ENCODE peak calls at places on chromosomes 7 and 10, in seven cellular contexts. One of them, this sample, is unnamed. For H3K36me3, the result is how much of the 10 kb centered on the place peaks cover.

GRCh38 chr10:29598861-29599311 is 35.9 kb downstream of the SVIL start:
- DNase-seq in transverse colon: no peak
- DNase-seq in heart left ventricle: peak
- DNase-seq in esophagus squamous epithelium: no peak
- DNase-seq in body of pancreas: no peak
- DNase-seq in sigmoid colon: no peak
- DNase-seq in spleen: no peak
- DNase-seq in this sample: peak

GRCh38 chr7:22647451-22648257 is 79.3 kb upstream of the IL6 start:
- DNase-seq in sigmoid colon: no peak
- DNase-seq in body of pancreas: no peak
- DNase-seq in heart left ventricle: no peak
- DNase-seq in esophagus squamous epithelium: no peak
- DNase-seq in spleen: no peak
- DNase-seq in transverse colon: no peak
- DNase-seq in this sample: no peak

GRCh38 chr10:122703483-122704448 is 4.1 kb upstream of the C10orf120 start:
- DNase-seq in esophagus squamous epithelium: no peak
- DNase-seq in body of pancreas: peak
- DNase-seq in spleen: peak
- DNase-seq in transverse colon: peak
- DNase-seq in heart left ventricle: peak
- DNase-seq in sigmoid colon: peak
- DNase-seq in this sample: no peak

GRCh38 chr7:100673942-100674431 is 447 bp downstream of the GNB2 start:
- DNase-seq in body of pancreas: peak
- DNase-seq in transverse colon: peak
- DNase-seq in spleen: peak
- DNase-seq in esophagus squamous epithelium: no peak
- DNase-seq in heart left ventricle: no peak
- DNase-seq in sigmoid colon: peak
- DNase-seq in this sample: peak

GRCh38 chr10:130066743-130067142 is 43.9 kb downstream of the C10orf143 start:
- DNase-seq in sigmoid colon: no peak
- DNase-seq in heart left ventricle: no peak
- DNase-seq in esophagus squamous epithelium: no peak
- DNase-seq in spleen: no peak
- DNase-seq in body of pancreas: no peak
- DNase-seq in transverse colon: no peak
- DNase-seq in this sample: no peak

GRCh38 chr7:298739-299138 is 8.8 kb downstream of the FOXL3 start:
- DNase-seq in body of pancreas: no peak
- DNase-seq in spleen: no peak
- DNase-seq in sigmoid colon: no peak
- DNase-seq in heart left ventricle: no peak
- DNase-seq in transverse colon: no peak
- DNase-seq in esophagus squamous epithelium: no peak
- DNase-seq in this sample: no peak

GRCh38 chr7:21194936-21195335 is 232.9 kb upstream of the SP4 start:
- DNase-seq in spleen: no peak
- DNase-seq in sigmoid colon: no peak
- DNase-seq in esophagus squamous epithelium: no peak
- DNase-seq in transverse colon: no peak
- DNase-seq in body of pancreas: no peak
- DNase-seq in heart left ventricle: no peak
- DNase-seq in this sample: no peak

GRCh38 chr10:17256026-17256425 is 28.0 kb downstream of the VIM start:
- DNase-seq in heart left ventricle: no peak
- DNase-seq in spleen: no peak
- DNase-seq in transverse colon: no peak
- DNase-seq in sigmoid colon: no peak
- DNase-seq in body of pancreas: no peak
- DNase-seq in esophagus squamous epithelium: no peak
- DNase-seq in this sample: no peak

GRCh38 chr7:158912406-158912805 is 56.0 kb downstream of the DYNC2I1 start:
- DNase-seq in body of pancreas: no peak
- DNase-seq in heart left ventricle: no peak
- DNase-seq in transverse colon: no peak
- DNase-seq in spleen: no peak
- DNase-seq in sigmoid colon: no peak
- DNase-seq in esophagus squamous epithelium: no peak
- DNase-seq in this sample: no peak

GRCh38 chr7:49638166-49638565 is 135.3 kb upstream of the VWC2 start:
- DNase-seq in sigmoid colon: no peak
- DNase-seq in body of pancreas: no peak
- DNase-seq in heart left ventricle: peak
- DNase-seq in esophagus squamous epithelium: no peak
- DNase-seq in spleen: no peak
- DNase-seq in transverse colon: no peak
- DNase-seq in this sample: no peak

GRCh38 chr7:2913760-2914387 is 69.8 kb upstream of the GNA12 start:
- DNase-seq in esophagus squamous epithelium: no peak
- DNase-seq in sigmoid colon: no peak
- DNase-seq in body of pancreas: no peak
- DNase-seq in transverse colon: no peak
- DNase-seq in heart left ventricle: no peak
- DNase-seq in spleen: no peak
- DNase-seq in this sample: no peak

DNA sequence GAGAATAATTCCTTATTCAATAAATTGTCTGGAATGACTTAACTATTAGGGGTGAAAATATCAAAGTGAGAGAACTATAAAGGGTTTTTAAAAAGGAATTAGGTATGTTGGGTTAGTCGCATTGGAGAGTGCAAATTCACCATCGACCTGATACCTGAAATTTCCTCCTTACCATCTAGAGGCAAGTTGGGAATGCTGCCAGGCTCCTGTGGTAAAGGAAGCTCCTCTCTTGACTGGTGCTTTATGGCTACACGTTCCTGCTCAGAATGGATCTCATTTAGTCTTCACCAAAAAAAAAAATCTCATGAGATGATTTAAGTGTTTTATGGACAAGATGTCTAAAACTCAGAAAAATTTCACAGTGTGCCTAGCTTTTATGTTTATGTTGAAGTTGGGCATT is 129.8 kb downstream of the EGFR start:
- DNase-seq in sigmoid colon: no peak
- DNase-seq in heart left ventricle: no peak
- DNase-seq in transverse colon: peak
- DNase-seq in body of pancreas: no peak
- DNase-seq in spleen: no peak
- DNase-seq in esophagus squamous epithelium: no peak
- DNase-seq in this sample: no peak
- H3K36me3 ChIP-seq in sigmoid colon: under half
- H3K36me3 ChIP-seq in heart left ventricle: half or more
- H3K36me3 ChIP-seq in transverse colon: under half
- H3K36me3 ChIP-seq in body of pancreas: under half
- H3K36me3 ChIP-seq in spleen: under half
- H3K36me3 ChIP-seq in esophagus squamous epithelium: half or more
- H3K36me3 ChIP-seq in this sample: under half

DNA sequence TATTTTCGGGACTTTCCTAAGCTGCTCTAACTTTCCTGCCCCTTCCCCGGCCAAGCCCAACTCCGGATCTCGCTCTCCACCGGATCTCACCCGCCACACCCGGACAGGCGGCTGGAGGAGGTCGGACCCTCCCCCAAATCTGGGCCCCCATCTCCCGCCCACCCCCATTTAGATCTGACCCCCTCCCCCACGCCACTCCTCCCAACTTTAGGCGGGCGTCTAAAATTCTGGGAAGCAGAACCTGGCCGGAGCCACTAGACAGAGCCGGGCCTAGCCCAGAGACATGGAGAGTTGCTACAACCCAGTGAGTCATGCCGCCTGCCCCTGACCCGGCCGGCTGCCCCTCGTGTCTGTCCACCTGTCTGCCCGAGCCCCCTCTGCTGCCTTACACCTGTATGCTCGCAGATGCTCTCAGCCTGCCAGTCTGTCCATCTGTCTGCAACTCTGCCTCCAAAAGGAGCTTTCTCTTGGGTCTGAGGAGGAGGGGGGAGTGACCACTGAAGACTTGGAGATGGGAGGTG is at the start of gene NFKB2:
- DNase-seq in spleen: peak
- DNase-seq in sigmoid colon: no peak
- DNase-seq in body of pancreas: no peak
- DNase-seq in heart left ventricle: no peak
- DNase-seq in transverse colon: no peak
- DNase-seq in esophagus squamous epithelium: no peak
- DNase-seq in this sample: no peak
- TF ChIP-seq POLR2A in spleen: no peak
- TF ChIP-seq POLR2A in sigmoid colon: no peak
- TF ChIP-seq POLR2A in body of pancreas: no peak
- TF ChIP-seq POLR2A in heart left ventricle: no peak
- TF ChIP-seq POLR2A in transverse colon: no peak
- TF ChIP-seq POLR2A in esophagus squamous epithelium: no peak
- TF ChIP-seq POLR2A in this sample: peak

DNA sequence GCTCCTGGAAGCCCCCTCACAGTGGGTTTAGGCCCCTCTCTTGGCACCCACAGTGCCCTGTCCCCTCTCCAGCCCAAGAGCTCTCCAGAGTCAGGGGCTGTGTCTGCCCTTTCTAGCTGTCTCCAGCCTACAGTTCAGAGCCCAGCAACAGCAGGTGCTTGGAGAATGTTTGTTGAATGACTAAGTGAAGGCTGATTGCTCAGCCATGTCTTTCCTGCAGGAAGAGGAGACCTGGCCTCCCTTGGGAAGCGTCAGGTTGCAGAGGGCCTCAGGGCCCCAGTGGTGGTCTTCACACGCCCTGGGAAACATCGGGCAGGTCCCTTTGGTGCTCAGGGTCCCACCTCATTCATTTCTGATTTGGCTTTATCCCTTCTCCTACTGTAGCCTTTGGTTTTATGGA is 62.5 kb downstream of the GTF2IRD1 start:
- DNase-seq in transverse colon: no peak
- DNase-seq in body of pancreas: no peak
- DNase-seq in esophagus squamous epithelium: no peak
- DNase-seq in sigmoid colon: no peak
- DNase-seq in heart left ventricle: no peak
- DNase-seq in spleen: no peak
- DNase-seq in this sample: no peak
- H3K36me3 ChIP-seq in transverse colon: under half
- H3K36me3 ChIP-seq in body of pancreas: under half
- H3K36me3 ChIP-seq in esophagus squamous epithelium: half or more
- H3K36me3 ChIP-seq in sigmoid colon: under half
- H3K36me3 ChIP-seq in heart left ventricle: under half
- H3K36me3 ChIP-seq in spleen: under half
- H3K36me3 ChIP-seq in this sample: under half

GRCh38 chr10:132960651-132961419 is 18.5 kb upstream of the CFAP46 start:
- DNase-seq in body of pancreas: peak
- DNase-seq in transverse colon: no peak
- DNase-seq in esophagus squamous epithelium: no peak
- DNase-seq in sigmoid colon: peak
- DNase-seq in heart left ventricle: no peak
- DNase-seq in spleen: peak
- DNase-seq in this sample: no peak
- TF ChIP-seq POLR2A in body of pancreas: no peak
- TF ChIP-seq POLR2A in transverse colon: no peak
- TF ChIP-seq POLR2A in esophagus squamous epithelium: no peak
- TF ChIP-seq POLR2A in sigmoid colon: no peak
- TF ChIP-seq POLR2A in heart left ventricle: no peak
- TF ChIP-seq POLR2A in spleen: no peak
- TF ChIP-seq POLR2A in this sample: no peak

GRCh38 chr7:140581411-140581810 is 59.2 kb downstream of the DENND2A start:
- DNase-seq in spleen: peak
- DNase-seq in sigmoid colon: no peak
- DNase-seq in transverse colon: no peak
- DNase-seq in heart left ventricle: no peak
- DNase-seq in body of pancreas: no peak
- DNase-seq in esophagus squamous epithelium: no peak
- DNase-seq in this sample: no peak
- H3K36me3 ChIP-seq in spleen: under half
- H3K36me3 ChIP-seq in sigmoid colon: under half
- H3K36me3 ChIP-seq in transverse colon: under half
- H3K36me3 ChIP-seq in heart left ventricle: half or more
- H3K36me3 ChIP-seq in body of pancreas: under half
- H3K36me3 ChIP-seq in esophagus squamous epithelium: under half
- H3K36me3 ChIP-seq in this sample: under half

DNA sequence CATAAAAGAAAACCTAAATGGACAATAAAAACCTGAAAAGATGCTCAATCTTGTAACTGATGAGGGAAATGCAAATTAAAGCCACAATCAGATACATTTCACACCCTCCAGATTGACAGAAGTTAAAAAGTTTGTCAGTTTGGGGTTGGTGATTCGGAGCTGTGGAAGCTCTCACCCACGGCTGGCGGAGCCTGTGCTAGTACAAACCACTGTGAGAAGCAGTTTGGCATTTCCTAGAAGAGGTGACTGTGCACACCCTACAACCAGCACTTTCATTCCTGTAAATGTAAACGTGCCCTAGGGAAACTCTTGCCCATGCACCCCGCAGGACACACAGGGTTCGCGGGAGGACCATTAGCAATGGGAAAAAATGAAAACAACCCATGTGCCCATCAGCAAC is 114.1 kb downstream of the BMS1 start:
- DNase-seq in body of pancreas: no peak
- DNase-seq in esophagus squamous epithelium: no peak
- DNase-seq in heart left ventricle: no peak
- DNase-seq in spleen: no peak
- DNase-seq in transverse colon: no peak
- DNase-seq in sigmoid colon: no peak
- DNase-seq in this sample: no peak
- TF ChIP-seq POLR2A in body of pancreas: no peak
- TF ChIP-seq POLR2A in esophagus squamous epithelium: no peak
- TF ChIP-seq POLR2A in heart left ventricle: no peak
- TF ChIP-seq POLR2A in spleen: no peak
- TF ChIP-seq POLR2A in transverse colon: no peak
- TF ChIP-seq POLR2A in sigmoid colon: no peak
- TF ChIP-seq POLR2A in this sample: no peak

DNA sequence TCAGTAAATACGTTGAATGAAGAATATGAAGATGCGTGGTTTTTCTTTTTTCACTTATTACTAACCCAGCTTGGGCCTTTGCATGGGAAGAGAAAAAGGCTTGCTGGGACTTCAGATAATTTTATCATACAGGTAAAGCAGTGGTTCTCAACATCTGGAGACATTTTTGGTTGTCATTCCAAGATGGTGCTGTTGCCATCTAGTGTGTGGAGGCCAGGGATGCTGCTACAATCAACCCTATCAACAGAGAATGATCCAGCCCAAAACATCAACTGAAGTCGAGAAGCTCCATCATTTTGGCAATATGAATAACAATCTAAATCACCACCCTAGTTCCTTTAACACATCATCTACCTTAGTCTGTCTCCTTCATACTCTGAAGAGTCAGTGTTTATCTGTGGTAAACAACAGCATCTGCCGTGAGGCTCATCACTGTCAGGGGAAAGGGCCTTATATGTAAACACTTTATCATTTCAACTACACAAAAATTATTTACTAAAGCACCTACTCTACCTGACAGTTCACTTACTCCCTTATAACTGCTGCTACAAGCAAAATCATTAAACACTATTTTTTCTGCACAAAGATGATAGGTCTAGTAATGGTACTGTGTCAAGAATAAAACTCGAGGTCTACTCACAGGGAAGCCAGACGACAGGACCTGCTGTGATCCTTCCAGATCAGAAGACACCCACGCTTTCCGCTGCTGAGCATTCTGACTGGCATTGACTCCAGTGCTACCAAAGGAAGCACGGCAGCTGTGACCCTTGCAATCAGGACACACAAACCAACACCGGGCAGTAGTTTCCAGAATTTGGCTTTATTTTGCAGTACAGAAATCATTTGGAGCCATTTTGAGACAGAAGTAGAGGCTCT is 48.6 kb downstream of the GDI2 start:
- DNase-seq in esophagus squamous epithelium: no peak
- DNase-seq in body of pancreas: no peak
- DNase-seq in sigmoid colon: no peak
- DNase-seq in heart left ventricle: no peak
- DNase-seq in spleen: no peak
- DNase-seq in transverse colon: no peak
- DNase-seq in this sample: no peak
- H3K36me3 ChIP-seq in esophagus squamous epithelium: half or more
- H3K36me3 ChIP-seq in body of pancreas: under half
- H3K36me3 ChIP-seq in sigmoid colon: under half
- H3K36me3 ChIP-seq in heart left ventricle: half or more
- H3K36me3 ChIP-seq in spleen: under half
- H3K36me3 ChIP-seq in transverse colon: under half
- H3K36me3 ChIP-seq in this sample: under half